ENCODE peak calls at places on chromosomes 2 and 18, in four cellular contexts. One of them, this sample, is unnamed.

GRCh38 chr2:85648619-85649018 is 19.4 kb downstream of the SFTPB start:
- DNase-seq in K562: peak
- DNase-seq in GM12878: no peak
- DNase-seq in H1: no peak
- DNase-seq in this sample: no peak

GRCh38 chr2:8546319-8547283 is 135.3 kb upstream of the ID2 start:
- DNase-seq in K562: no peak
- DNase-seq in GM12878: no peak
- DNase-seq in H1: no peak
- DNase-seq in this sample: no peak

GRCh38 chr2:146730882-146731281 is 1113.9 kb upstream of the ACVR2A start:
- DNase-seq in K562: no peak
- DNase-seq in GM12878: no peak
- DNase-seq in H1: no peak
- DNase-seq in this sample: no peak

GRCh38 chr2:212227755-212228154 is 310.8 kb downstream of the ERBB4 start:
- DNase-seq in K562: no peak
- DNase-seq in GM12878: no peak
- DNase-seq in H1: no peak
- DNase-seq in this sample: peak

GRCh38 chr2:170258382-170258781 is 80.4 kb downstream of the MYO3B start:
- DNase-seq in K562: no peak
- DNase-seq in GM12878: no peak
- DNase-seq in H1: no peak
- DNase-seq in this sample: no peak

GRCh38 chr18:10051877-10052631 is 138.2 kb downstream of the VAPA start:
- DNase-seq in K562: no peak
- DNase-seq in GM12878: no peak
- DNase-seq in H1: no peak
- DNase-seq in this sample: no peak

GRCh38 chr18:32319084-32319483 is 129.2 kb downstream of the MEP1B start:
- DNase-seq in K562: no peak
- DNase-seq in GM12878: no peak
- DNase-seq in H1: no peak
- DNase-seq in this sample: no peak

GRCh38 chr2:39666489-39667141 is 898 bp downstream of the TMEM178A start:
- DNase-seq in K562: no peak
- DNase-seq in GM12878: no peak
- DNase-seq in H1: peak
- DNase-seq in this sample: no peak

GRCh38 chr2:233816771-233817170 is 37.6 kb downstream of the HJURP start:
- DNase-seq in K562: no peak
- DNase-seq in GM12878: no peak
- DNase-seq in H1: no peak
- DNase-seq in this sample: no peak

DNA sequence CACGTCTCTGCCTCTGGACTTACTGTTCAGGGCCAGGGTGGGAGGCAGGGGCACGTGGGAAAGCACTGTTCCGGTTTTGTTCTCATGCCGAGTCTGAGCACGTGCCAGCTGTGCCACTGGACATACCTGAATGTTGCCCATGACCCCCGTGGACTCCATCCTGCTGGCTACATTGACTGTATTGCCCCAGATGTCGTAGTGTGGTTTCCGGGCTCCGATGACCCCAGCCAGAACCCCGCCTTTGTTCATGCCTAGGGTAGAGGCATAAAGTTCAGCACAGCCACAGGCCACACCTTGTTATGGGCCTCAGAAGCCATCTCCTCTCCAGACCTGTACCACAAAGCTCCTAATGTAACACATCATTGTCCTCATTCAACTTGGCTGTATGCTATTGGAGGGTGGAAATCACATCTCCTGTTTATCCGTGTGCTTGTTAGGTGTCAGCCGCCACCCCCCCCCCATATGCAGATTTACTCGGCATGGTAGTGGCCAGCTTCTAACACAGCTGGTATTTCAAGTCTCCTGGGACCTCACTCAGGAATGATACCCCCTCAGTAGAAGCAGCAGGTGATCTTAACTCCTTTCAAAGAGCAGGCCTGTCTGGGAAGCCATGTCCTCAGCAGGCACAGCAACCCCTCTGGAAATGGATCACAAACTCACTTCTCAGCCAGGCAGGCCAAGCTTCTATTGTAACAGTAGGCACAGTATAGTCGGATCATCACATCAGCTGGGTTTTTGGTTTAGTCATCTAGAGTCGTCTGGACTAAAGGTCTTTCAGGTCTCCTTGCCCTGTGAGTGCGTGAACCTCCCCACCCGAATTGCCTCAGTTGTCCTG is 27.6 kb downstream of the CENPO start:
- DNase-seq in K562: no peak
- DNase-seq in GM12878: no peak
- DNase-seq in H1: peak
- DNase-seq in this sample: no peak
- TF ChIP-seq POLR2AphosphoS5 in K562: no peak
- TF ChIP-seq POLR2AphosphoS5 in GM12878: no peak
- TF ChIP-seq POLR2AphosphoS5 in H1: peak
- TF ChIP-seq POLR2AphosphoS5 in this sample: no peak

GRCh38 chr2:28452534-28453081 is 43.3 kb upstream of the PLB1 start:
- DNase-seq in K562: peak
- DNase-seq in GM12878: no peak
- DNase-seq in H1: peak
- DNase-seq in this sample: peak
- TF ChIP-seq CEBPB in K562: no peak
- TF ChIP-seq CEBPB in GM12878: no peak
- TF ChIP-seq CEBPB in H1: no peak
- TF ChIP-seq CEBPB in this sample: no peak

GRCh38 chr18:49491857-49492693 is 5.0 kb upstream of the C18orf32 start:
- DNase-seq in K562: peak
- DNase-seq in GM12878: peak
- DNase-seq in H1: peak
- DNase-seq in this sample: peak

GRCh38 chr18:49487711-49488310 is 777 bp upstream of the C18orf32 start:
- DNase-seq in K562: no peak
- DNase-seq in GM12878: no peak
- DNase-seq in H1: no peak
- DNase-seq in this sample: no peak

GRCh38 chr18:49492694-49493033 is 5.6 kb upstream of the C18orf32 start:
- DNase-seq in K562: no peak
- DNase-seq in GM12878: no peak
- DNase-seq in H1: no peak
- DNase-seq in this sample: no peak

GRCh38 chr18:49491534-49491856 is 4.5 kb upstream of the C18orf32 start:
- DNase-seq in K562: no peak
- DNase-seq in GM12878: no peak
- DNase-seq in H1: no peak
- DNase-seq in this sample: no peak

DNA sequence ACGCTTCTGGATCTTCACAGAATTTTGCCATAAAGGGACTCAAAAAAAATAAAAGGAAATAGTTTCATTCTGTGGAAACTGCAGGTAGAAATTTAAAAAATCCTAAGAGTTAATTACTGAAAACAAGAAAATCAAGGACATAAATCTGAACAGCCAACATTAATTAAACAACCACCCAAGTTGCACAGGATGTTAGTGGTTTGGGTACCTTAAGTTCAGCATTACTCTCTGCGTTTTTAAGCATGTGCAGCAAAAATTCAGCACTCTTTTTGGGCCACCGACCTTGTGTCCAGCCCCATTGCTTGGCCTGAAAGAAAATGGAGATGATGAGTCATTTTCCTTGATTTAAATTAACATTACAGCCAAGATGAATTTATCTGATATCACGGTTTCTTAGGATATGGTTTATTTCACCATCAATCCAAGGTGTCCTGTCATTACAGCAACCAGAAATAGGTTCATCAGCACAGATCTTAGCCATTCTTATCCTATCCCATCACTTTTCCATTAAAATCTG is 3.3 kb upstream of the C18orf32 start:
- DNase-seq in K562: no peak
- DNase-seq in GM12878: no peak
- DNase-seq in H1: no peak
- DNase-seq in this sample: no peak
- TF ChIP-seq POLR2AphosphoS5 in K562: no peak
- TF ChIP-seq POLR2AphosphoS5 in GM12878: no peak
- TF ChIP-seq POLR2AphosphoS5 in H1: no peak
- TF ChIP-seq POLR2AphosphoS5 in this sample: peak

DNA sequence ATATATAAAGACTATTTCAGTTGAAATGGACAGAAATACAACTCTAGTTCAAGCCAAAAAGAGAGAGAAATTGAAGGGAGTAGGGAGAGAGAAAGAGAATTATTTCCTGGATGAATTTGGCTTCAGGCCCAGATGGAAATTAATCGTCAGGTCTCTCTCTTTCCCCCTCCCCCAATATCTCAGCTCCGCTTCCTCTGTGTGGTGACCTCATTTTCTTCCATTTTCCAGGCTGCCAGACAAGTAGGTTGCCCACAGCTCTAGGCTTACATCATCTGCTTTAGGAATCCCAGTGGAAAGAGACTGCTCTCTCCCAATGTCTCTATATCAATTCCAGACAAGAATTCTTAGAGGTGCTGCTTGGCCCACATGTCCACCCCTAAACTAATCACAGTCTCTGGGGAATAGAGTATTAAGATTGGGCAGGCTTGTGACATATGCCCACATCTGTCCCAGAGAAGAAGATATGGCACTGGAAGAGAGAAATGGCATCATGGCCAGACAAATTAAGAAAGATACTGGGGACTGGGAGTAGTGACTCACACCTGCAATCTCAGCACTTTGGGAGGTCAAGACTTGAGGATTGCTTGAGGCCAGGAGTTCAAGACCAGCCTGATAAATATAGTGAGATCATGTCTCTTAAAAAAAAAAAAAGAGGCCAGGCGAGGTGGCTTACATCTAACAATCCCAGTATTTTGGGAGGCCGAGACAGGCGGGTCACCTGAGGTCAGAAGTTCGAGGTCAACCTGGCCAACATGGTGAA is 37.2 kb upstream of the CFAP36 start:
- DNase-seq in K562: no peak
- DNase-seq in GM12878: no peak
- DNase-seq in H1: no peak
- DNase-seq in this sample: no peak
- TF ChIP-seq CEBPB in K562: no peak
- TF ChIP-seq CEBPB in GM12878: no peak
- TF ChIP-seq CEBPB in H1: no peak
- TF ChIP-seq CEBPB in this sample: peak

GRCh38 chr18:65762556-65762955 is 11.7 kb downstream of the CDH7 start:
- DNase-seq in K562: no peak
- DNase-seq in GM12878: no peak
- DNase-seq in H1: no peak
- DNase-seq in this sample: no peak
- TF ChIP-seq POLR2AphosphoS5 in K562: no peak
- TF ChIP-seq POLR2AphosphoS5 in GM12878: no peak
- TF ChIP-seq POLR2AphosphoS5 in H1: no peak
- TF ChIP-seq POLR2AphosphoS5 in this sample: no peak

GRCh38 chr2:182545420-182546167 is 118.8 kb upstream of the PDE1A start:
- DNase-seq in K562: no peak
- DNase-seq in GM12878: no peak
- DNase-seq in H1: no peak
- DNase-seq in this sample: no peak

GRCh38 chr2:182543746-182544525 is 117.1 kb upstream of the PDE1A start:
- DNase-seq in K562: no peak
- DNase-seq in GM12878: no peak
- DNase-seq in H1: no peak
- DNase-seq in this sample: no peak

GRCh38 chr2:182542501-182543258 is 115.8 kb upstream of the PDE1A start:
- DNase-seq in K562: no peak
- DNase-seq in GM12878: no peak
- DNase-seq in H1: no peak
- DNase-seq in this sample: no peak

GRCh38 chr2:182540236-182540635 is 113.4 kb upstream of the PDE1A start:
- DNase-seq in K562: no peak
- DNase-seq in GM12878: no peak
- DNase-seq in H1: no peak
- DNase-seq in this sample: no peak

GRCh38 chr2:182541268-182541667 is 114.4 kb upstream of the PDE1A start:
- DNase-seq in K562: no peak
- DNase-seq in GM12878: no peak
- DNase-seq in H1: no peak
- DNase-seq in this sample: no peak
- TF ChIP-seq CEBPB in K562: no peak
- TF ChIP-seq CEBPB in GM12878: no peak
- TF ChIP-seq CEBPB in H1: no peak
- TF ChIP-seq CEBPB in this sample: no peak

GRCh38 chr2:127407661-127408003 is 10.6 kb upstream of the PROC start:
- DNase-seq in K562: no peak
- DNase-seq in GM12878: no peak
- DNase-seq in H1: no peak
- DNase-seq in this sample: no peak
- TF ChIP-seq POLR2AphosphoS5 in K562: no peak
- TF ChIP-seq POLR2AphosphoS5 in GM12878: no peak
- TF ChIP-seq POLR2AphosphoS5 in H1: no peak
- TF ChIP-seq POLR2AphosphoS5 in this sample: no peak

DNA sequence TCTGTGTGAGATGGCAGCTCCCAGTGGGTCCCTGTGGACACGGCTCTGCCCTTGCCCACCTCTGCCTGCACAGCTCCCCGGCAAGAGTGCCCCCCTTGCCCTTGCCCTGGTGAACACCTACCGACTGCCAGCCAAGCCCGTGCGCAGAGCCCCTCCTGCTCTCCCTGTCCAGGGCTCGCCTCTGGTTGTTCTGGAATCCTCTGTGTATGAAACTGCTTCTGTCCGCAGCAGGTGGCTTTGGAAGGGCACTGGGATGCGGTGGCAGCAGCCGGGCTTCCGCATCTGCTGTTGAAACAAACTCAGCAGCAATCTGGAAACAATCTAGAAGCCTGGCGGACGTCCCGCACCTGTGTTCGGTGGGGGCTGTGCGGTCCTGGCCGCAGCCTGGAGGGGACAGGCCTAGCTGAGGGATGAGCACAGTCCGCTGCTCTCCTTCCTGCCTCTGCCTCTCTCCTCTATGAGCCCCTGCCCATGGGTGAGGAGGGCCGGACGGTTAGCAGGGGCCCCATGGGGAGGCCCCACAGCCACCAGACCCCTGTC is 34.0 kb upstream of the KLF11 start:
- DNase-seq in K562: no peak
- DNase-seq in GM12878: no peak
- DNase-seq in H1: no peak
- DNase-seq in this sample: no peak
- TF ChIP-seq CEBPB in K562: no peak
- TF ChIP-seq CEBPB in GM12878: no peak
- TF ChIP-seq CEBPB in H1: no peak
- TF ChIP-seq CEBPB in this sample: no peak

GRCh38 chr2:225275443-225275842 is 124.1 kb upstream of the NYAP2 start:
- DNase-seq in K562: no peak
- DNase-seq in GM12878: no peak
- DNase-seq in H1: no peak
- DNase-seq in this sample: no peak
- TF ChIP-seq POLR2AphosphoS5 in K562: no peak
- TF ChIP-seq POLR2AphosphoS5 in GM12878: no peak
- TF ChIP-seq POLR2AphosphoS5 in H1: no peak
- TF ChIP-seq POLR2AphosphoS5 in this sample: no peak

GRCh38 chr2:241613018-241613780 is 23.8 kb downstream of the THAP4 start:
- DNase-seq in K562: no peak
- DNase-seq in GM12878: no peak
- DNase-seq in H1: no peak
- DNase-seq in this sample: no peak
- TF ChIP-seq CEBPB in K562: no peak
- TF ChIP-seq CEBPB in GM12878: no peak
- TF ChIP-seq CEBPB in H1: no peak
- TF ChIP-seq CEBPB in this sample: no peak